ENCODE peak calls at places on chromosomes 7 and 10, in five cellular contexts. M, Z, E, U and I are unnamed samples.
A peak's percentile ranks its signal among the peaks of the same experiment; 100 is the strongest.

GRCh38 chr10:86632009-86632800 is 22.1 kb upstream of the OPN4 start:
- DNase-seq in M (peak; percentile 35), Z (no peak), E (no peak), U (no peak), I (peak; percentile 57)

GRCh38 chr10:42885491-42886270 is 103.1 kb downstream of the BMS1 start:
- DNase-seq in M (no peak), Z (no peak), E (no peak), U (no peak), I (no peak)

GRCh38 chr7:150860291-150860977 is 8.1 kb downstream of the AOC1 start:
- DNase-seq in M (no peak), Z (no peak), E (no peak), U (no peak), I (no peak)

GRCh38 chr10:55410415-55410885 is 609.4 kb upstream of the PCDH15 start:
- DNase-seq in M (peak; percentile 23), Z (peak; percentile 42), E (no peak), U (peak; percentile 25), I (no peak)

GRCh38 chr7:93948873-93949272 is 27.3 kb downstream of the GNG11 start:
- DNase-seq in M (no peak), Z (no peak), E (no peak), U (no peak), I (no peak)

GRCh38 chr7:151631968-151632749 is 112.5 kb upstream of the RHEB start:
- DNase-seq in M (peak; percentile 87), Z (peak; percentile 77), E (peak; percentile 51), U (peak; percentile 85), I (peak; percentile 91)

GRCh38 chr7:13278020-13278419 is 590.6 kb downstream of the ARL4A start:
- DNase-seq in M (no peak), Z (no peak), E (no peak), U (no peak), I (no peak)

GRCh38 chr10:101130984-101131961 is at the start of gene TLX1:
- DNase-seq in M (peak; percentile 61), Z (no peak), E (no peak), U (no peak), I (no peak)

GRCh38 chr10:110460111-110460809 is 37.4 kb upstream of the DUSP5 start:
- DNase-seq in M (peak; percentile 53), Z (no peak), E (no peak), U (peak; percentile 44), I (no peak)

GRCh38 chr10:125535559-125535958 is 147.4 kb downstream of the TEX36 start:
- DNase-seq in M (no peak), Z (no peak), E (no peak), U (no peak), I (no peak)

GRCh38 chr10:125543796-125544195 is 139.2 kb downstream of the TEX36 start:
- DNase-seq in M (no peak), Z (no peak), E (no peak), U (no peak), I (no peak)

GRCh38 chr10:125534515-125534914 is 148.4 kb downstream of the TEX36 start:
- DNase-seq in M (no peak), Z (no peak), E (no peak), U (no peak), I (no peak)

GRCh38 chr10:125536236-125536635 is 146.7 kb downstream of the TEX36 start:
- DNase-seq in M (no peak), Z (no peak), E (no peak), U (no peak), I (no peak)

GRCh38 chr10:125538947-125539649 is 143.9 kb downstream of the TEX36 start:
- DNase-seq in M (peak; percentile 90), Z (no peak), E (no peak), U (peak; percentile 34), I (no peak)
- TF ChIP-seq CTCF in M (peak; percentile 23), Z (no peak), E (no peak), U (no peak), I (peak; percentile 5)

GRCh38 chr10:49349390-49349789 is 46.5 kb downstream of the DRGX start:
- DNase-seq in M (no peak), Z (no peak), E (no peak), U (no peak), I (no peak)
- TF ChIP-seq CTCF in M (no peak), Z (no peak), E (no peak), U (no peak), I (no peak)

DNA sequence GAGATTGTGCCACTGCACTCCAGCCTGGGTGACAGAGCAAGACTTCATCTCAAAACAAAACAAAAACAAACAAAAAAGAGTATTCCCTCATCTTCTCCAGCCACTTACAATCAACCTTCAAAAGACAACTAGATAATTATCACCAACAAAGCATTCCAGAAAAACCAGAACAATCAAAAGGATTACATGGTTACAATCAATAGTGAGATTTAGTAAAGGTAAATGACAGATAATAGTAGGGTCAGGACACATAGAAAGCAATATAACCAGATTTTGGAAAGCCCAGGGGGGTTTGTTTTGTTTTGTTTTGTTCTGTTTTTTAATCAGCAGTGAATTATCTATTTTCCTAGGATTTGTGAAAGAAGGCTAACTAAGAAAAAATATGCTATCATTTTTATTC is 91.0 kb upstream of the PTN start:
- DNase-seq in M (no peak), Z (no peak), E (no peak), U (no peak), I (no peak)
- TF ChIP-seq CTCF in M (no peak), Z (no peak), E (no peak), U (no peak), I (no peak)

DNA sequence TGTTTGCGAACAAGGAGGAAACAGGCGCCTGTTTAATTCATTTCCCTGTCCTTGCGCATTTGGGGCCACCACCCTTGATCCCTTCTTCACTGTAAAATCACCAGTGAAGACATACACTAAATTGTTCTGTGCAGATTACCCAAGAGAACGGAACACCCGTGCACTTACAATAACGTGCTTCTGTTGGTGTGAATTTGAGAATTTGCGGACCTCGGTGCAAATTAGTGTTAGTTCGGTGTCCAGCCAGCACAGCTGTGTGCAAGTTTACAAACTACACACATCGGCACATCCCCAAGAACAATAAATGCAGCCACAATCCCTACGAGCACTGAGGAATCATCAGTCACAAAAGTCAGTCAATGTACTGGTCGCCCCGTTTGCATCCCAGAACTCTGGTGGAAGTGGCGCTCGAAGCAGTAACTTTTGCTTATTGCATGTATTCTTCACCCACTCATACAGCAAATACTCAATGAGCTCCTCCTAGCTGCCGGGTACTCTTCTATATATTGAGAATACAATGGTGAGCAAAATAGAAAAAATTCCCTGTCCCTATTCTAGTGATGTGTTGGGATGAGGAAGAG is 791 bp upstream of the CNOT4 start:
- DNase-seq in M (no peak), Z (peak; percentile 46), E (peak; percentile 33), U (peak; percentile 38), I (no peak)
- TF ChIP-seq CTCF in M (no peak), Z (peak; percentile 33), E (peak; percentile 36), U (peak; percentile 34), I (no peak)

GRCh38 chr10:24418532-24418931 is 209.6 kb downstream of the KIAA1217 start:
- DNase-seq in M (no peak), Z (peak; percentile 2), E (no peak), U (peak; percentile 9), I (no peak)
- TF ChIP-seq CTCF in M (peak; percentile 21), Z (peak; percentile 18), E (peak; percentile 73), U (peak; percentile 49), I (no peak)

GRCh38 chr7:30159698-30160143 is 24.9 kb downstream of the MTURN start:
- DNase-seq in M (peak; percentile 34), Z (peak; percentile 19), E (peak; percentile 32), U (peak; percentile 46), I (no peak)
- TF ChIP-seq CTCF in M (peak; percentile 23), Z (peak; percentile 32), E (peak; percentile 69), U (peak; percentile 54), I (peak; percentile 19)